ENCODE peak calls at places on chromosomes 12 and 14, in nine cellular contexts. S is H7; W is PC-3; O is RPMI7951; P is CD4-positive, alpha-beta memory T cell; K is activated CD4-positive, CD25-positive, alpha-beta regulatory T cell; E is choroid plexus epithelial cell; R is T-helper 1 cell; C is NB4. B is an unnamed sample.

GRCh38 chr12:6700646-6701051 is at the start of gene PIANP:
- DNase-seq in S (peak), W (no peak), O (peak), P (peak), K (no peak), E (peak), R (peak), C (no peak), B (no peak)

GRCh38 chr12:67410246-67410645 is 141.1 kb downstream of the CAND1 start:
- DNase-seq in S (no peak), W (no peak), O (peak), P (no peak), K (no peak), E (no peak), R (no peak), C (no peak), B (no peak)

GRCh38 chr12:123085730-123086487 is 65.0 kb downstream of the PITPNM2 start:
- DNase-seq in S (no peak), W (peak), O (peak), P (no peak), K (no peak), E (no peak), R (no peak), C (peak), B (no peak)

GRCh38 chr12:114671321-114671663 is 12.7 kb downstream of the TBX3 start:
- DNase-seq in S (no peak), W (peak), O (no peak), P (no peak), K (no peak), E (no peak), R (no peak), C (no peak), B (no peak)

GRCh38 chr12:106861984-106862894 is 87.8 kb downstream of the RIC8B start:
- DNase-seq in S (no peak), W (peak), O (no peak), P (no peak), K (no peak), E (peak), R (no peak), C (no peak), B (no peak)

GRCh38 chr14:22564463-22564862 is 24.6 kb downstream of the DAD1 start:
- DNase-seq in S (no peak), W (no peak), O (no peak), P (no peak), K (no peak), E (no peak), R (no peak), C (no peak), B (no peak)

GRCh38 chr12:12872934-12873275 is 18.5 kb upstream of the GPRC5A start:
- DNase-seq in S (no peak), W (peak), O (peak), P (no peak), K (no peak), E (peak), R (no peak), C (no peak), B (no peak)

GRCh38 chr14:101064121-101064661 is 160.7 kb upstream of the RTL1 start:
- DNase-seq in S (no peak), W (no peak), O (no peak), P (no peak), K (no peak), E (no peak), R (no peak), C (no peak), B (no peak)

GRCh38 chr12:79661629-79662028 is 29.1 kb downstream of the PAWR start:
- DNase-seq in S (no peak), W (peak), O (peak), P (no peak), K (no peak), E (peak), R (no peak), C (no peak), B (no peak)

GRCh38 chr12:12745576-12746211 is 28.5 kb downstream of the CDKN1B start:
- DNase-seq in S (no peak), W (peak), O (no peak), P (no peak), K (no peak), E (no peak), R (no peak), C (no peak), B (no peak)

GRCh38 chr14:103896578-103896977 is 31.7 kb upstream of the TDRD9 start:
- DNase-seq in S (peak), W (no peak), O (no peak), P (no peak), K (no peak), E (no peak), R (no peak), C (no peak), B (no peak)

GRCh38 chr12:3632256-3633240 is 120.4 kb downstream of the CRACR2A start:
- DNase-seq in S (no peak), W (peak), O (peak), P (no peak), K (no peak), E (peak), R (no peak), C (no peak), B (no peak)

GRCh38 chr14:70442750-70443149 is 9.2 kb upstream of the ADAM21 start:
- DNase-seq in S (no peak), W (no peak), O (no peak), P (no peak), K (no peak), E (no peak), R (no peak), C (peak), B (no peak)

GRCh38 chr12:95653761-95654546 is 102.7 kb upstream of the USP44 start:
- DNase-seq in S (no peak), W (peak), O (peak), P (peak), K (no peak), E (peak), R (no peak), C (peak), B (no peak)

GRCh38 chr12:84508325-84508861 is 404.2 kb downstream of the SLC6A15 start:
- DNase-seq in S (no peak), W (peak), O (peak), P (no peak), K (no peak), E (peak), R (no peak), C (peak), B (no peak)

GRCh38 chr12:2417761-2418160 is 365.0 kb downstream of the CACNA1C start:
- DNase-seq in S (peak), W (no peak), O (no peak), P (no peak), K (no peak), E (no peak), R (no peak), C (no peak), B (no peak)

GRCh38 chr12:2013527-2014223 is 9.4 kb upstream of the DCP1B start:
- DNase-seq in S (no peak), W (no peak), O (no peak), P (no peak), K (no peak), E (peak), R (no peak), C (no peak), B (no peak)

GRCh38 chr14:105340821-105341408 is 26.4 kb downstream of the PACS2 start:
- DNase-seq in S (no peak), W (no peak), O (no peak), P (no peak), K (no peak), E (no peak), R (no peak), C (no peak), B (no peak)

GRCh38 chr12:25988505-25988904 is 30.0 kb downstream of the RASSF8 start:
- DNase-seq in S (no peak), W (no peak), O (no peak), P (no peak), K (no peak), E (no peak), R (no peak), C (no peak), B (no peak)

GRCh38 chr12:68376901-68377300 is 44.7 kb upstream of the MDM1 start:
- DNase-seq in S (no peak), W (no peak), O (no peak), P (no peak), K (no peak), E (no peak), R (no peak), C (no peak), B (no peak)

GRCh38 chr14:61477845-61478438 is 156.6 kb downstream of the PRKCH start:
- DNase-seq in S (no peak), W (peak), O (peak), P (no peak), K (no peak), E (peak), R (no peak), C (peak), B (no peak)

GRCh38 chr14:65860956-65861631 is 448.6 kb downstream of the FUT8 start:
- DNase-seq in S (no peak), W (no peak), O (no peak), P (peak), K (no peak), E (no peak), R (no peak), C (no peak), B (no peak)

GRCh38 chr12:47773062-47773857 is at the start of gene SLC48A1:
- DNase-seq in S (peak), W (peak), O (peak), P (peak), K (peak), E (peak), R (peak), C (peak), B (peak)

GRCh38 chr12:76346798-76347420 is 1.3 kb downstream of the BBS10 start:
- DNase-seq in S (no peak), W (peak), O (peak), P (no peak), K (no peak), E (peak), R (no peak), C (peak), B (no peak)

B was measured in activated naive CD8-positive, alpha-beta T cell treated with anti-CD3 and anti-CD28 coated beads, Interleukin-2, amount 50 U/mL, for 16 hours.